ENCODE peak calls at places on chromosomes 7 and 10, in six cellular contexts. One of them, this sample, is unnamed.

GRCh38 chr10:84685047-84685660 is 356.8 kb downstream of the CCSER2 start:
- DNase-seq in IMR-90: no peak
- DNase-seq in H1: no peak
- DNase-seq in neuronal stem cell: no peak
- DNase-seq in H9: no peak
- DNase-seq in trophoblast cell: no peak
- DNase-seq in this sample: no peak

GRCh38 chr7:26930201-26930600 is 65.8 kb upstream of the SKAP2 start:
- DNase-seq in IMR-90: no peak
- DNase-seq in H1: no peak
- DNase-seq in neuronal stem cell: no peak
- DNase-seq in H9: no peak
- DNase-seq in trophoblast cell: peak; percentile 80
- DNase-seq in this sample: no peak

GRCh38 chr7:109879429-109879828 is 1211.5 kb upstream of the LRRN3 start:
- DNase-seq in IMR-90: no peak
- DNase-seq in H1: no peak
- DNase-seq in neuronal stem cell: no peak
- DNase-seq in H9: no peak
- DNase-seq in trophoblast cell: no peak
- DNase-seq in this sample: no peak

GRCh38 chr7:34463830-34464229 is 194.2 kb upstream of the NPSR1 start:
- DNase-seq in IMR-90: no peak
- DNase-seq in H1: no peak
- DNase-seq in neuronal stem cell: no peak
- DNase-seq in H9: no peak
- DNase-seq in trophoblast cell: peak; percentile 93
- DNase-seq in this sample: no peak

GRCh38 chr10:131949041-131949862 is 32.5 kb downstream of the BNIP3 start:
- DNase-seq in IMR-90: no peak
- DNase-seq in H1: no peak
- DNase-seq in neuronal stem cell: no peak
- DNase-seq in H9: no peak
- DNase-seq in trophoblast cell: peak; percentile 66
- DNase-seq in this sample: no peak

GRCh38 chr7:119703895-119704294 is 569.1 kb upstream of the KCND2 start:
- DNase-seq in IMR-90: no peak
- DNase-seq in H1: no peak
- DNase-seq in neuronal stem cell: no peak
- DNase-seq in H9: no peak
- DNase-seq in trophoblast cell: no peak
- DNase-seq in this sample: peak; percentile 10

GRCh38 chr10:61606971-61607907 is 55.5 kb upstream of the CABCOCO1 start:
- DNase-seq in IMR-90: no peak
- DNase-seq in H1: no peak
- DNase-seq in neuronal stem cell: no peak
- DNase-seq in H9: no peak
- DNase-seq in trophoblast cell: peak; percentile 84
- DNase-seq in this sample: no peak

GRCh38 chr10:58590152-58590551 is 77.5 kb downstream of the BICC1 start:
- DNase-seq in IMR-90: peak; percentile 99
- DNase-seq in H1: no peak
- DNase-seq in neuronal stem cell: no peak
- DNase-seq in H9: no peak
- DNase-seq in trophoblast cell: no peak
- DNase-seq in this sample: peak; percentile 72

GRCh38 chr7:76268376-76268775 is 34.1 kb upstream of the HSPB1 start:
- DNase-seq in IMR-90: no peak
- DNase-seq in H1: no peak
- DNase-seq in neuronal stem cell: no peak
- DNase-seq in H9: no peak
- DNase-seq in trophoblast cell: no peak
- DNase-seq in this sample: no peak

GRCh38 chr10:124243702-124244121 is 150.3 kb upstream of the CHST15 start:
- DNase-seq in IMR-90: no peak
- DNase-seq in H1: no peak
- DNase-seq in neuronal stem cell: no peak
- DNase-seq in H9: no peak
- DNase-seq in trophoblast cell: no peak
- DNase-seq in this sample: no peak

GRCh38 chr10:42551582-42552187 is 86.7 kb downstream of the ZNF33B start:
- DNase-seq in IMR-90: no peak
- DNase-seq in H1: no peak
- DNase-seq in neuronal stem cell: peak; percentile 0
- DNase-seq in H9: no peak
- DNase-seq in trophoblast cell: no peak
- DNase-seq in this sample: no peak

GRCh38 chr7:48170506-48170905 is 752 bp upstream of the ABCA13 start:
- DNase-seq in IMR-90: no peak
- DNase-seq in H1: no peak
- DNase-seq in neuronal stem cell: no peak
- DNase-seq in H9: no peak
- DNase-seq in trophoblast cell: no peak
- DNase-seq in this sample: no peak

GRCh38 chr10:87053577-87054181 is 33.6 kb downstream of the FAM25A start:
- DNase-seq in IMR-90: no peak
- DNase-seq in H1: no peak
- DNase-seq in neuronal stem cell: no peak
- DNase-seq in H9: no peak
- DNase-seq in trophoblast cell: no peak
- DNase-seq in this sample: peak; percentile 6

GRCh38 chr10:98361131-98361633 is 53.8 kb downstream of the PYROXD2 start:
- DNase-seq in IMR-90: peak; percentile 100
- DNase-seq in H1: no peak
- DNase-seq in neuronal stem cell: no peak
- DNase-seq in H9: peak; percentile 88
- DNase-seq in trophoblast cell: peak; percentile 93
- DNase-seq in this sample: peak; percentile 98

GRCh38 chr10:35364808-35365207 is 28.5 kb downstream of the CCNY start:
- DNase-seq in IMR-90: no peak
- DNase-seq in H1: no peak
- DNase-seq in neuronal stem cell: no peak
- DNase-seq in H9: no peak
- DNase-seq in trophoblast cell: no peak
- DNase-seq in this sample: no peak

GRCh38 chr10:1548596-1548995 is 188.7 kb downstream of the ADARB2 start:
- DNase-seq in IMR-90: no peak
- DNase-seq in H1: no peak
- DNase-seq in neuronal stem cell: no peak
- DNase-seq in H9: no peak
- DNase-seq in trophoblast cell: no peak
- DNase-seq in this sample: no peak

GRCh38 chr10:6912929-6913328 is 332.9 kb upstream of the PRKCQ start:
- DNase-seq in IMR-90: no peak
- DNase-seq in H1: no peak
- DNase-seq in neuronal stem cell: no peak
- DNase-seq in H9: no peak
- DNase-seq in trophoblast cell: no peak
- DNase-seq in this sample: peak; percentile 69

GRCh38 chr7:77651544-77652162 is 44.6 kb upstream of the RSBN1L start:
- DNase-seq in IMR-90: peak; percentile 47
- DNase-seq in H1: peak; percentile 44
- DNase-seq in neuronal stem cell: no peak
- DNase-seq in H9: no peak
- DNase-seq in trophoblast cell: peak; percentile 68
- DNase-seq in this sample: peak; percentile 57

GRCh38 chr7:35799846-35800717 is 775 bp upstream of the SEPTIN7 start:
- DNase-seq in IMR-90: peak; percentile 82
- DNase-seq in H1: peak; percentile 90
- DNase-seq in neuronal stem cell: peak; percentile 92
- DNase-seq in H9: peak; percentile 95
- DNase-seq in trophoblast cell: peak; percentile 89
- DNase-seq in this sample: peak; percentile 91

GRCh38 chr7:95469850-95470249 is 15.9 kb upstream of the ASB4 start:
- DNase-seq in IMR-90: no peak
- DNase-seq in H1: no peak
- DNase-seq in neuronal stem cell: no peak
- DNase-seq in H9: no peak
- DNase-seq in trophoblast cell: no peak
- DNase-seq in this sample: no peak

GRCh38 chr10:17616403-17617030 is 657 bp downstream of the HACD1 start:
- DNase-seq in IMR-90: peak; percentile 47
- DNase-seq in H1: no peak
- DNase-seq in neuronal stem cell: peak; percentile 57
- DNase-seq in H9: peak; percentile 78
- DNase-seq in trophoblast cell: peak; percentile 77
- DNase-seq in this sample: peak; percentile 72
- H2BK120ac ChIP-seq in IMR-90: peak overlapping the region; percentile 14
- H2BK120ac ChIP-seq in H1: no peak overlapping the region
- H2BK120ac ChIP-seq in neuronal stem cell: no peak overlapping the region
- H2BK120ac ChIP-seq in H9: no peak overlapping the region
- H2BK120ac ChIP-seq in trophoblast cell: peak overlapping the region; percentile 95
- H2BK120ac ChIP-seq in this sample: peak overlapping the region; percentile 73

DNA sequence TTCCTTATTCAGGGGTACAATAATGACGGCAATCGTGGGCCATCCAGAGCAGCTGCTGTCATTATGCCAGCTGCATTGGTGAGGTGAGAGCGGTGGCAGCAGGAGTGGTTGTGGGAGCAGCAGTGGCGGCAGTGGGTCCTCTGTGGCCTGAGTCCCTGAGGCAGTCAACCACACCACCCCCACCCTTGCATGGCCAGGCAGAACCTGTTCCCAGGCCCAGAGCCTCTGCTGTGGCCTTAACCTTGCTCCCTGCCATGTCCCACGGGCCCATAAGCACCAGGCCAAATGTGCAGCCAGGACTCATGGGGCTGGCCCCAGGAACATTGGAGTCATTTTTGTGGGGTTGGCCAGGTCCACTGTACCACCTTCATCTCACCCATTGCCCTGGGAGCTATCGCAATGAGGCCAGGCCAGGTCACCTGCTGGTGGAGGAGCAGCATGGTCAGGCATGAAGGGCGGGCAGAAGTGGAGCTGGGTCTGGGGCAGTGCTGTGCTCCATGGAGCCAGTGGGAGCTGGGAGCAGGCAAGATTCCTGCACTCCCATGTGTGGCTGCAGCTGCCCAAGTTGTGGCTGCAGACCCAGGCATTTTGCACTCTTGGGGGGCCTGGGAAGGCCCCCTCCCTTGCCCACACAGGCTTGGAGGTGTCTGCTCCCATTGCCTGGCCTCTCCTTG is 213.5 kb downstream of the GPR158 start:
- DNase-seq in IMR-90: no peak
- DNase-seq in H1: no peak
- DNase-seq in neuronal stem cell: no peak
- DNase-seq in H9: no peak
- DNase-seq in trophoblast cell: no peak
- DNase-seq in this sample: no peak
- H3K4ac ChIP-seq in IMR-90: no peak overlapping the region
- H3K4ac ChIP-seq in H1: no peak overlapping the region
- H3K4ac ChIP-seq in neuronal stem cell: no peak overlapping the region
- H3K4ac ChIP-seq in H9: no peak overlapping the region
- H3K4ac ChIP-seq in trophoblast cell: no peak overlapping the region
- H3K4ac ChIP-seq in this sample: no peak overlapping the region

DNA sequence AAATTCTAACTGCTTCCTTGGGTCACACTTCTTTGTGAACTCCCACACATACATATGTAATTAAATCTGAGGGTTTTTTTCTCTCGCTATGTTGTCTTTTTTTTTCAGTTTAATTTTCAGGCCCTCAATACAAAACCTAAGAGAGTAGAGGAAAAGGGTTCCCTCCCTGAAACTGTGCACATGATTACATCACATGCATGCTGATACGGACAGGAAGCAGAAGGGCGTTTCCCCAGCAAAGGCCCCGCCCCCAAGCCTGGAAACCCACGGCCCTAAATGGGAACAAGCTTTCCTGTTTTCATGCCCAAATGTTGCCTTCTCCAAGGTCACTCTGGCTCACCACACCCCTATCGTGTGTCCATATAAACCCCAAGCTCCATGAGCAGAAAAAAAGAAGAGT is 115.4 kb downstream of the TEX36 start:
- DNase-seq in IMR-90: no peak
- DNase-seq in H1: no peak
- DNase-seq in neuronal stem cell: no peak
- DNase-seq in H9: no peak
- DNase-seq in trophoblast cell: no peak
- DNase-seq in this sample: no peak
- H4K91ac ChIP-seq in IMR-90: no peak overlapping the region
- H4K91ac ChIP-seq in H1: no peak overlapping the region
- H4K91ac ChIP-seq in neuronal stem cell: no peak overlapping the region
- H4K91ac ChIP-seq in H9: no peak overlapping the region
- H4K91ac ChIP-seq in trophoblast cell: no peak overlapping the region
- H4K91ac ChIP-seq in this sample: no peak overlapping the region

GRCh38 chr10:80133221-80133620 is 691 bp downstream of the PLAC9 start:
- DNase-seq in IMR-90: no peak
- DNase-seq in H1: no peak
- DNase-seq in neuronal stem cell: no peak
- DNase-seq in H9: peak; percentile 38
- DNase-seq in trophoblast cell: no peak
- DNase-seq in this sample: no peak

GRCh38 chr10:80136134-80136571 is 3.6 kb downstream of the PLAC9 start:
- DNase-seq in IMR-90: peak; percentile 88
- DNase-seq in H1: no peak
- DNase-seq in neuronal stem cell: no peak
- DNase-seq in H9: no peak
- DNase-seq in trophoblast cell: no peak
- DNase-seq in this sample: no peak

GRCh38 chr10:80137031-80137712 is 4.6 kb downstream of the PLAC9 start:
- DNase-seq in IMR-90: peak; percentile 67
- DNase-seq in H1: no peak
- DNase-seq in neuronal stem cell: no peak
- DNase-seq in H9: no peak
- DNase-seq in trophoblast cell: no peak
- DNase-seq in this sample: no peak

GRCh38 chr10:80131499-80131901 is 1.0 kb upstream of the PLAC9 start:
- DNase-seq in IMR-90: no peak
- DNase-seq in H1: no peak
- DNase-seq in neuronal stem cell: no peak
- DNase-seq in H9: peak; percentile 48
- DNase-seq in trophoblast cell: peak; percentile 95
- DNase-seq in this sample: no peak

GRCh38 chr10:80132299-80133139 is at the start of gene PLAC9:
- DNase-seq in IMR-90: peak; percentile 20
- DNase-seq in H1: peak; percentile 70
- DNase-seq in neuronal stem cell: peak; percentile 35
- DNase-seq in H9: peak; percentile 48
- DNase-seq in trophoblast cell: peak; percentile 63
- DNase-seq in this sample: peak; percentile 35
- H2BK120ac ChIP-seq in IMR-90: peak within 1 kb of the TSS; percentile 83
- H2BK120ac ChIP-seq in H1: no peak within 1 kb of the TSS
- H2BK120ac ChIP-seq in neuronal stem cell: no peak within 1 kb of the TSS
- H2BK120ac ChIP-seq in H9: no peak within 1 kb of the TSS
- H2BK120ac ChIP-seq in trophoblast cell: peak within 1 kb of the TSS; percentile 59
- H2BK120ac ChIP-seq in this sample: peak within 1 kb of the TSS; percentile 61

GRCh38 chr10:118148245-118148644 is 101.5 kb upstream of the RAB11FIP2 start:
- DNase-seq in IMR-90: no peak
- DNase-seq in H1: no peak
- DNase-seq in neuronal stem cell: peak; percentile 17
- DNase-seq in H9: no peak
- DNase-seq in trophoblast cell: no peak
- DNase-seq in this sample: no peak
- H3K4ac ChIP-seq in IMR-90: no peak overlapping the region
- H3K4ac ChIP-seq in H1: no peak overlapping the region
- H3K4ac ChIP-seq in neuronal stem cell: no peak overlapping the region
- H3K4ac ChIP-seq in H9: no peak overlapping the region
- H3K4ac ChIP-seq in trophoblast cell: no peak overlapping the region
- H3K4ac ChIP-seq in this sample: no peak overlapping the region

GRCh38 chr7:156470399-156471320 is 169.9 kb upstream of the RNF32 start:
- DNase-seq in IMR-90: no peak
- DNase-seq in H1: no peak
- DNase-seq in neuronal stem cell: no peak
- DNase-seq in H9: peak; percentile 57
- DNase-seq in trophoblast cell: no peak
- DNase-seq in this sample: no peak
- H4K91ac ChIP-seq in IMR-90: no peak overlapping the region
- H4K91ac ChIP-seq in H1: no peak overlapping the region
- H4K91ac ChIP-seq in neuronal stem cell: no peak overlapping the region
- H4K91ac ChIP-seq in H9: no peak overlapping the region
- H4K91ac ChIP-seq in trophoblast cell: no peak overlapping the region
- H4K91ac ChIP-seq in this sample: no peak overlapping the region

GRCh38 chr10:121598261-121599249 is at the start of gene FGFR2:
- DNase-seq in IMR-90: no peak
- DNase-seq in H1: peak; percentile 90
- DNase-seq in neuronal stem cell: peak; percentile 94
- DNase-seq in H9: peak; percentile 88
- DNase-seq in trophoblast cell: peak; percentile 85
- DNase-seq in this sample: peak; percentile 70
- H2BK120ac ChIP-seq in IMR-90: no peak within 1 kb of the TSS
- H2BK120ac ChIP-seq in H1: peak within 1 kb of the TSS; percentile 93
- H2BK120ac ChIP-seq in neuronal stem cell: peak within 1 kb of the TSS; percentile 57
- H2BK120ac ChIP-seq in H9: no peak within 1 kb of the TSS
- H2BK120ac ChIP-seq in trophoblast cell: peak within 1 kb of the TSS; percentile 44
- H2BK120ac ChIP-seq in this sample: no peak within 1 kb of the TSS

This sample was measured in mesenchymal stem cell.